ENCODE peak calls at places on chromosomes 7 and 10, in six cellular contexts. W, Z, M, N, F and P are unnamed samples.

GRCh38 chr10:36281871-36282331 is 639.8 kb upstream of the FZD8 start:
- DNase-seq in F (no peak), Z (no peak), M (no peak), W (peak; percentile 21), N (no peak), P (no peak)

GRCh38 chr7:434891-435486 is 84.7 kb downstream of the PDGFA start:
- DNase-seq in N (no peak), F (no peak), Z (no peak), W (no peak), M (no peak), P (no peak)

GRCh38 chr10:131786756-131787605 is 113.8 kb upstream of the PPP2R2D start:
- DNase-seq in N (peak; percentile 10), W (peak; percentile 47), Z (peak; percentile 20), M (no peak), F (peak; percentile 28), P (peak; percentile 17)

GRCh38 chr7:69038915-69039314 is 559.4 kb upstream of the AUTS2 start:
- DNase-seq in Z (no peak), N (no peak), M (no peak), F (no peak), W (no peak), P (no peak)

GRCh38 chr10:43254199-43254730 is 12.6 kb downstream of the RASGEF1A start:
- DNase-seq in Z (no peak), M (no peak), W (no peak), N (no peak), F (no peak), P (no peak)

GRCh38 chr10:83287374-83287773 is 851.9 kb upstream of the GHITM start:
- DNase-seq in W (no peak), Z (no peak), M (no peak), F (no peak), N (no peak), P (no peak)

GRCh38 chr7:128407751-128408708 is 1.8 kb downstream of the IMPDH1 start:
- DNase-seq in M (no peak), N (no peak), W (no peak), F (peak; percentile 98), Z (no peak), P (peak; percentile 43)

GRCh38 chr7:102125127-102125561 is 161.5 kb upstream of the SH2B2 start:
- DNase-seq in N (no peak), F (no peak), W (peak; percentile 95), Z (peak; percentile 7), M (no peak), P (no peak)

GRCh38 chr7:17682586-17682985 is 257.7 kb downstream of the SNX13 start:
- DNase-seq in N (no peak), W (peak; percentile 23), Z (no peak), F (no peak), M (no peak), P (peak; percentile 77)

GRCh38 chr10:132408823-132409666 is 12.0 kb downstream of the PWWP2B start:
- DNase-seq in W (no peak), Z (no peak), M (no peak), F (no peak), N (no peak), P (no peak)

GRCh38 chr10:75111367-75111905 is at the start of gene SAMD8:
- DNase-seq in N (peak; percentile 74), M (peak; percentile 97), W (peak; percentile 95), Z (peak; percentile 73), F (no peak), P (peak; percentile 92)

GRCh38 chr7:115679976-115680375 is 350.6 kb downstream of the TFEC start:
- DNase-seq in Z (peak; percentile 29), W (peak; percentile 74), N (no peak), M (no peak), F (peak; percentile 68), P (peak; percentile 95)

GRCh38 chr7:5429253-5429856 is 5.7 kb upstream of the TNRC18 start:
- DNase-seq in F (peak; percentile 65), W (peak; percentile 74), M (peak; percentile 7), Z (no peak), N (no peak), P (peak; percentile 44)

GRCh38 chr10:88525371-88526079 is 57.6 kb downstream of the RNLS start:
- DNase-seq in M (no peak), N (no peak), W (peak; percentile 92), F (no peak), Z (no peak), P (peak; percentile 68)

GRCh38 chr7:50190772-50191171 is 97.7 kb upstream of the ZPBP start:
- DNase-seq in F (no peak), M (no peak), W (no peak), Z (no peak), N (no peak), P (no peak)

GRCh38 chr10:77398986-77399755 is 238.4 kb downstream of the KCNMA1 start:
- DNase-seq in N (no peak), W (no peak), Z (no peak), M (no peak), F (no peak), P (no peak)

GRCh38 chr10:36638461-36638860 is 486.9 kb upstream of the ANKRD30A start:
- DNase-seq in W (no peak), Z (no peak), N (no peak), F (no peak), M (no peak), P (no peak)

GRCh38 chr10:104209575-104210198 is 22.5 kb downstream of the CFAP43 start:
- DNase-seq in F (peak; percentile 62), M (peak; percentile 7), Z (no peak), W (peak; percentile 40), N (peak; percentile 7), P (peak; percentile 68)

GRCh38 chr10:33455029-33455428 is 120.6 kb upstream of the NRP1 start:
- DNase-seq in Z (no peak), F (no peak), N (no peak), W (no peak), M (no peak), P (no peak)

GRCh38 chr10:49375611-49376010 is 20.3 kb downstream of the DRGX start:
- DNase-seq in W (no peak), Z (no peak), F (no peak), N (no peak), M (no peak), P (no peak)

GRCh38 chr10:32174349-32174893 is 118.2 kb upstream of the KIF5B start:
- DNase-seq in N (no peak), M (no peak), F (no peak), Z (no peak), W (no peak), P (no peak)

GRCh38 chr7:122143376-122143750 is 686 bp downstream of the AASS start:
- DNase-seq in Z (no peak), M (peak; percentile 24), N (no peak), F (peak; percentile 46), W (peak; percentile 28), P (peak; percentile 55)

GRCh38 chr7:150383710-150384397 is 4.7 kb downstream of the ZNF775 start:
- DNase-seq in M (no peak), N (peak; percentile 83), F (peak; percentile 99), W (no peak), Z (no peak), P (peak; percentile 98)

GRCh38 chr10:123236122-123236521 is 81.9 kb downstream of the BUB3 start:
- DNase-seq in N (no peak), Z (no peak), W (peak; percentile 8), F (peak; percentile 79), M (no peak), P (peak; percentile 61)

GRCh38 chr10:71835671-71836593 is 15.1 kb downstream of the PSAP start:
- DNase-seq in F (peak; percentile 97), M (peak; percentile 95), W (peak; percentile 76), N (peak; percentile 51), Z (peak; percentile 21), P (peak; percentile 97)

GRCh38 chr7:9091282-9091681 is 657.9 kb downstream of the NXPH1 start:
- DNase-seq in F (no peak), W (no peak), M (no peak), N (no peak), Z (no peak), P (no peak)

GRCh38 chr10:28365840-28366239 is 63.0 kb upstream of the MPP7 start:
- DNase-seq in M (no peak), N (no peak), W (no peak), F (no peak), Z (no peak), P (no peak)

GRCh38 chr7:71846160-71846559 is 566.0 kb downstream of the CALN1 start:
- DNase-seq in W (no peak), F (no peak), Z (no peak), N (no peak), M (no peak), P (no peak)

GRCh38 chr7:17902599-17902998 is 37.7 kb downstream of the SNX13 start:
- DNase-seq in F (no peak), M (no peak), Z (no peak), W (no peak), N (no peak), P (peak; percentile 63)

GRCh38 chr7:106820321-106821217 is 44.5 kb upstream of the PIK3CG start:
- DNase-seq in F (no peak), N (no peak), M (no peak), Z (no peak), W (peak; percentile 14), P (no peak)

GRCh38 chr10:49178489-49179471 is 9.4 kb downstream of the TMEM273 start:
- DNase-seq in F (no peak), Z (no peak), W (no peak), N (no peak), M (no peak), P (no peak)

GRCh38 chr10:121665809-121666208 is 67.6 kb upstream of the FGFR2 start:
- DNase-seq in N (no peak), Z (no peak), M (no peak), W (no peak), F (no peak), P (no peak)

GRCh38 chr7:112185005-112185834 is 21.0 kb downstream of the DOCK4 start:
- DNase-seq in Z (no peak), F (no peak), W (no peak), M (no peak), N (no peak), P (peak; percentile 37)

GRCh38 chr10:34769941-34770340 is 45.2 kb downstream of the PARD3 start:
- DNase-seq in W (no peak), F (no peak), Z (no peak), M (no peak), N (no peak), P (no peak)